ENCODE peak calls at places on chromosomes 5 and 9, in six cellular contexts. H is tibial nerve, D is sigmoid colon, I is endothelial cell of umbilical vein, F is RWPE1, S is kidney epithelial cell. M is an unnamed sample.

GRCh38 chr9:136204838-136205706 is at the start of gene LHX3:
- DNase-seq in H (no peak), D (no peak), I (peak; percentile 9), F (peak; percentile 74), S (no peak), M (no peak)

GRCh38 chr9:134220311-134220710 is 55.9 kb upstream of the RNU6ATAC start:
- DNase-seq in H (no peak), D (peak; percentile 39), I (no peak), F (no peak), S (no peak), M (no peak)

GRCh38 chr5:89030781-89031180 is 147.8 kb upstream of the MEF2C start:
- DNase-seq in H (no peak), D (no peak), I (no peak), F (no peak), S (no peak), M (no peak)

GRCh38 chr9:107480386-107480789 is 9.2 kb downstream of the KLF4 start:
- DNase-seq in H (peak; percentile 38), D (peak; percentile 79), I (no peak), F (peak; percentile 82), S (no peak), M (peak; percentile 28)

GRCh38 chr9:76676857-76677256 is 87.4 kb upstream of the PCA3 start:
- DNase-seq in H (no peak), D (no peak), I (peak; percentile 30), F (no peak), S (no peak), M (no peak)

GRCh38 chr9:124286292-124286931 is 28.7 kb downstream of the NEK6 start:
- DNase-seq in H (no peak), D (no peak), I (peak; percentile 85), F (no peak), S (peak; percentile 82), M (peak; percentile 89)

GRCh38 chr5:14816374-14816998 is 55.1 kb downstream of the ANKH start:
- DNase-seq in H (no peak), D (no peak), I (no peak), F (peak; percentile 74), S (no peak), M (no peak)

GRCh38 chr5:100762163-100762562 is 140.9 kb downstream of the ST8SIA4 start:
- DNase-seq in H (no peak), D (no peak), I (peak; percentile 74), F (no peak), S (no peak), M (no peak)

GRCh38 chr9:18739641-18740318 is 265.8 kb downstream of the ADAMTSL1 start:
- DNase-seq in H (no peak), D (no peak), I (no peak), F (no peak), S (peak; percentile 39), M (no peak)

GRCh38 chr5:180121799-180122198 is 50.2 kb upstream of the RNF130 start:
- DNase-seq in H (no peak), D (no peak), I (no peak), F (no peak), S (no peak), M (no peak)

GRCh38 chr5:6634327-6634713 is 1.1 kb downstream of the SRD5A1 start:
- DNase-seq in H (no peak), D (no peak), I (no peak), F (peak; percentile 21), S (no peak), M (no peak)

GRCh38 chr5:96242536-96242935 is 190.5 kb downstream of the PCSK1 start:
- DNase-seq in H (no peak), D (no peak), I (no peak), F (no peak), S (no peak), M (peak; percentile 77)

GRCh38 chr5:61455179-61456006 is 123.3 kb downstream of the ZSWIM6 start:
- DNase-seq in H (no peak), D (no peak), I (no peak), F (no peak), S (no peak), M (no peak)

GRCh38 chr9:106653111-106653697 is 209.8 kb upstream of the ZNF462 start:
- DNase-seq in H (no peak), D (no peak), I (no peak), F (no peak), S (no peak), M (no peak)

GRCh38 chr9:761155-761792 is 80.2 kb upstream of the DMRT1 start:
- DNase-seq in H (no peak), D (peak; percentile 55), I (peak; percentile 79), F (no peak), S (no peak), M (peak; percentile 9)

GRCh38 chr9:2260401-2261306 is 245.5 kb downstream of the SMARCA2 start:
- DNase-seq in H (no peak), D (no peak), I (peak; percentile 10), F (peak; percentile 38), S (peak; percentile 64), M (peak; percentile 15)

GRCh38 chr5:156778139-156778696 is 71.9 kb upstream of the PPP1R2B start:
- DNase-seq in H (no peak), D (no peak), I (no peak), F (no peak), S (no peak), M (no peak)

GRCh38 chr9:136694163-136694864 is 7.1 kb upstream of the AGPAT2 start:
- DNase-seq in H (no peak), D (no peak), I (peak; percentile 61), F (peak; percentile 87), S (no peak), M (no peak)

GRCh38 chr9:77514886-77515711 is 133.0 kb downstream of the GNA14 start:
- DNase-seq in H (no peak), D (no peak), I (peak; percentile 94), F (no peak), S (no peak), M (peak; percentile 58)

GRCh38 chr9:114988962-114989599 is 58.7 kb upstream of the TNFSF8 start:
- DNase-seq in H (no peak), D (no peak), I (no peak), F (peak; percentile 24), S (no peak), M (no peak)

GRCh38 chr9:79041266-79041665 is 530.5 kb upstream of the TLE4 start:
- DNase-seq in H (no peak), D (no peak), I (no peak), F (peak; percentile 34), S (no peak), M (no peak)

GRCh38 chr5:59757442-59757841 is 136.1 kb downstream of the PDE4D start:
- DNase-seq in H (no peak), D (no peak), I (no peak), F (no peak), S (no peak), M (no peak)

GRCh38 chr9:113919422-113919821 is 43.3 kb downstream of the ZNF618 start:
- DNase-seq in H (no peak), D (no peak), I (no peak), F (no peak), S (no peak), M (no peak)

GRCh38 chr9:68804911-68805889 is 100.2 kb downstream of the PIP5K1B start:
- DNase-seq in H (no peak), D (no peak), I (no peak), F (no peak), S (no peak), M (no peak)

GRCh38 chr9:80650964-80651555 is 1038.3 kb downstream of the TLE1 start:
- DNase-seq in H (no peak), D (no peak), I (peak; percentile 8), F (no peak), S (no peak), M (no peak)

GRCh38 chr9:119368681-119369581 is at the start of gene BRINP1:
- DNase-seq in H (no peak), D (no peak), I (no peak), F (peak; percentile 19), S (peak; percentile 26), M (no peak)

GRCh38 chr9:86045654-86046053 is 53.7 kb downstream of the GOLM1 start:
- DNase-seq in H (no peak), D (no peak), I (no peak), F (no peak), S (no peak), M (no peak)

GRCh38 chr9:86043586-86043985 is 55.8 kb downstream of the GOLM1 start:
- DNase-seq in H (no peak), D (no peak), I (no peak), F (no peak), S (no peak), M (no peak)

GRCh38 chr9:86046080-86046636 is 53.2 kb downstream of the GOLM1 start:
- DNase-seq in H (no peak), D (no peak), I (no peak), F (no peak), S (no peak), M (no peak)

GRCh38 chr9:86042226-86042625 is 57.1 kb downstream of the GOLM1 start:
- DNase-seq in H (no peak), D (no peak), I (no peak), F (no peak), S (no peak), M (no peak)

GRCh38 chr9:86043999-86044398 is 55.4 kb downstream of the GOLM1 start:
- DNase-seq in H (no peak), D (no peak), I (no peak), F (no peak), S (no peak), M (no peak)
- TF ChIP-seq CTCF in H (no peak), D (no peak), I (no peak), F (no peak), S (no peak), M (peak; percentile 22)

GRCh38 chr5:91906494-91906893 is 523.4 kb upstream of the ARRDC3 start:
- DNase-seq in H (no peak), D (no peak), I (no peak), F (no peak), S (no peak), M (no peak)

GRCh38 chr5:91910655-91911054 is 527.5 kb upstream of the ARRDC3 start:
- DNase-seq in H (no peak), D (no peak), I (no peak), F (no peak), S (no peak), M (no peak)

GRCh38 chr5:91906027-91906426 is 522.9 kb upstream of the ARRDC3 start:
- DNase-seq in H (no peak), D (no peak), I (no peak), F (no peak), S (no peak), M (no peak)

GRCh38 chr5:91910247-91910646 is 527.1 kb upstream of the ARRDC3 start:
- DNase-seq in H (no peak), D (no peak), I (no peak), F (no peak), S (no peak), M (no peak)
- TF ChIP-seq CTCF in H (no peak), D (no peak), I (no peak), F (no peak), S (no peak), M (no peak)

GRCh38 chr5:867300-867699 is 16.5 kb upstream of the ZDHHC11 start:
- DNase-seq in H (no peak), D (no peak), I (no peak), F (no peak), S (no peak), M (no peak)
- TF ChIP-seq CTCF in H (no peak), D (no peak), I (no peak), F (no peak), S (no peak), M (peak; percentile 25)

DNA sequence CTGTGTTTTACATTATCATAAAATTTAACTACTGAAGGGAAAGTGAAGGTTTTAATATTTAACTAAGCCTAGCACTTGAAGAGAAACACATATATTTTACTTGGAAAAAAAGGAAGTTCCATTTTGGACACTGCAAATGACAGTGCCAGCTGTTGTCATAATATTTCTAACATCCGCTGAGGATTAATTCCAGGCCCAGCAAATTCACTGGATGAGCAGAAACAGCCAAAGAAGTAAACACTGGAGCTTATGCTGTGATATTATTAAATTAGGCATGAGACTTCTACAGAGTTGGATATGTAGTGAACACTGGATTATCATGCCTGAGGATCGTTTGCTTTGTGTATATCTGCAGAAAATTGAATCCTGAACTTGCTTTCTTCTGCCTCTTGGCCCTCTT is 67.6 kb downstream of the GHR start:
- DNase-seq in H (no peak), D (no peak), I (no peak), F (no peak), S (no peak), M (no peak)
- TF ChIP-seq CTCF in H (no peak), D (no peak), I (no peak), F (no peak), S (no peak), M (no peak)